ENCODE peak calls at places on chromosome 19, in eight cellular contexts. One of them, this sample, is unnamed.
A peak's percentile ranks its signal among the peaks of the same experiment; 100 is the strongest.

GRCh38 chr19:11061951-11062350 is 27.3 kb upstream of the LDLR start:
- DNase-seq in fibroblast of lung: no peak
- DNase-seq in astrocyte of the cerebellum: no peak
- DNase-seq in fibroblast of the aortic adventitia: no peak
- DNase-seq in choroid plexus epithelial cell: no peak
- DNase-seq in breast epithelium: no peak
- DNase-seq in H1: no peak
- DNase-seq in foreskin fibroblast: no peak
- DNase-seq in this sample: no peak

GRCh38 chr19:40223135-40223822 is 3.2 kb downstream of the CCNP start:
- DNase-seq in breast epithelium: no peak
- DNase-seq in choroid plexus epithelial cell: no peak
- DNase-seq in foreskin fibroblast: no peak
- DNase-seq in fibroblast of lung: no peak
- DNase-seq in fibroblast of the aortic adventitia: no peak
- DNase-seq in H1: peak; percentile 85
- DNase-seq in astrocyte of the cerebellum: no peak
- DNase-seq in this sample: no peak

GRCh38 chr19:23070353-23070781 is 46.5 kb upstream of the ZNF730 start:
- DNase-seq in choroid plexus epithelial cell: peak; percentile 76
- DNase-seq in breast epithelium: peak; percentile 28
- DNase-seq in astrocyte of the cerebellum: no peak
- DNase-seq in H1: peak; percentile 51
- DNase-seq in foreskin fibroblast: peak; percentile 68
- DNase-seq in fibroblast of lung: peak; percentile 54
- DNase-seq in fibroblast of the aortic adventitia: peak; percentile 22
- DNase-seq in this sample: no peak

GRCh38 chr19:41306394-41306793 is 3.6 kb upstream of the CCDC97 start:
- DNase-seq in astrocyte of the cerebellum: no peak
- DNase-seq in H1: no peak
- DNase-seq in foreskin fibroblast: no peak
- DNase-seq in fibroblast of the aortic adventitia: no peak
- DNase-seq in breast epithelium: no peak
- DNase-seq in fibroblast of lung: no peak
- DNase-seq in choroid plexus epithelial cell: no peak
- DNase-seq in this sample: no peak

GRCh38 chr19:35592226-35592625 is 6.3 kb downstream of the PMIS2 start:
- DNase-seq in fibroblast of the aortic adventitia: peak; percentile 65
- DNase-seq in H1: peak; percentile 15
- DNase-seq in foreskin fibroblast: peak; percentile 58
- DNase-seq in breast epithelium: no peak
- DNase-seq in astrocyte of the cerebellum: no peak
- DNase-seq in choroid plexus epithelial cell: peak; percentile 72
- DNase-seq in fibroblast of lung: peak; percentile 62
- DNase-seq in this sample: peak; percentile 8

GRCh38 chr19:36379510-36379819 is 464 bp upstream of the ZFP14 start:
- DNase-seq in fibroblast of the aortic adventitia: no peak
- DNase-seq in fibroblast of lung: no peak
- DNase-seq in astrocyte of the cerebellum: no peak
- DNase-seq in foreskin fibroblast: no peak
- DNase-seq in choroid plexus epithelial cell: no peak
- DNase-seq in breast epithelium: no peak
- DNase-seq in H1: no peak
- DNase-seq in this sample: no peak

GRCh38 chr19:38723606-38724379 is 20.5 kb downstream of the CAPN12 start:
- DNase-seq in fibroblast of lung: no peak
- DNase-seq in choroid plexus epithelial cell: no peak
- DNase-seq in H1: no peak
- DNase-seq in foreskin fibroblast: no peak
- DNase-seq in fibroblast of the aortic adventitia: no peak
- DNase-seq in breast epithelium: no peak
- DNase-seq in astrocyte of the cerebellum: no peak
- DNase-seq in this sample: no peak

GRCh38 chr19:32708457-32708856 is 11.1 kb upstream of the TDRD12 start:
- DNase-seq in fibroblast of lung: no peak
- DNase-seq in breast epithelium: no peak
- DNase-seq in fibroblast of the aortic adventitia: no peak
- DNase-seq in H1: no peak
- DNase-seq in choroid plexus epithelial cell: peak; percentile 9
- DNase-seq in foreskin fibroblast: no peak
- DNase-seq in astrocyte of the cerebellum: no peak
- DNase-seq in this sample: no peak

GRCh38 chr19:42229855-42230331 is 9.8 kb downstream of the ZNF526 start:
- DNase-seq in fibroblast of the aortic adventitia: no peak
- DNase-seq in breast epithelium: no peak
- DNase-seq in astrocyte of the cerebellum: no peak
- DNase-seq in fibroblast of lung: no peak
- DNase-seq in H1: no peak
- DNase-seq in choroid plexus epithelial cell: peak; percentile 13
- DNase-seq in foreskin fibroblast: peak; percentile 86
- DNase-seq in this sample: no peak

GRCh38 chr19:10617409-10618121 is 7.8 kb upstream of the SLC44A2 start:
- DNase-seq in breast epithelium: peak; percentile 57
- DNase-seq in choroid plexus epithelial cell: peak; percentile 55
- DNase-seq in H1: no peak
- DNase-seq in foreskin fibroblast: peak; percentile 62
- DNase-seq in fibroblast of lung: peak; percentile 34
- DNase-seq in fibroblast of the aortic adventitia: peak; percentile 86
- DNase-seq in astrocyte of the cerebellum: no peak
- DNase-seq in this sample: no peak

GRCh38 chr19:6378498-6378897 is 2.8 kb upstream of the PSPN start:
- DNase-seq in fibroblast of lung: no peak
- DNase-seq in H1: no peak
- DNase-seq in foreskin fibroblast: no peak
- DNase-seq in fibroblast of the aortic adventitia: no peak
- DNase-seq in astrocyte of the cerebellum: no peak
- DNase-seq in choroid plexus epithelial cell: no peak
- DNase-seq in breast epithelium: no peak
- DNase-seq in this sample: no peak

GRCh38 chr19:43425567-43426392 is 11.1 kb downstream of the TEX101 start:
- DNase-seq in choroid plexus epithelial cell: peak; percentile 46
- DNase-seq in fibroblast of the aortic adventitia: peak; percentile 43
- DNase-seq in foreskin fibroblast: peak; percentile 37
- DNase-seq in astrocyte of the cerebellum: no peak
- DNase-seq in breast epithelium: no peak
- DNase-seq in fibroblast of lung: peak; percentile 19
- DNase-seq in H1: no peak
- DNase-seq in this sample: peak; percentile 64

GRCh38 chr19:13057147-13057572 is 45.5 kb downstream of the LYL1 start:
- DNase-seq in foreskin fibroblast: no peak
- DNase-seq in astrocyte of the cerebellum: no peak
- DNase-seq in fibroblast of the aortic adventitia: no peak
- DNase-seq in fibroblast of lung: no peak
- DNase-seq in choroid plexus epithelial cell: no peak
- DNase-seq in H1: no peak
- DNase-seq in breast epithelium: no peak
- DNase-seq in this sample: no peak

GRCh38 chr19:54882758-54883157 is 8.7 kb downstream of the FCAR start:
- DNase-seq in breast epithelium: no peak
- DNase-seq in fibroblast of lung: no peak
- DNase-seq in astrocyte of the cerebellum: no peak
- DNase-seq in foreskin fibroblast: no peak
- DNase-seq in choroid plexus epithelial cell: peak; percentile 2
- DNase-seq in H1: no peak
- DNase-seq in fibroblast of the aortic adventitia: no peak
- DNase-seq in this sample: no peak

GRCh38 chr19:46639356-46640061 is 3.5 kb upstream of the GNG8 start:
- DNase-seq in astrocyte of the cerebellum: no peak
- DNase-seq in foreskin fibroblast: peak; percentile 89
- DNase-seq in fibroblast of the aortic adventitia: peak; percentile 87
- DNase-seq in choroid plexus epithelial cell: peak; percentile 52
- DNase-seq in breast epithelium: no peak
- DNase-seq in H1: no peak
- DNase-seq in fibroblast of lung: peak; percentile 65
- DNase-seq in this sample: no peak

GRCh38 chr19:35360880-35361420 is 2.7 kb downstream of the FFAR3 start:
- DNase-seq in astrocyte of the cerebellum: no peak
- DNase-seq in fibroblast of lung: no peak
- DNase-seq in H1: no peak
- DNase-seq in choroid plexus epithelial cell: no peak
- DNase-seq in breast epithelium: no peak
- DNase-seq in foreskin fibroblast: no peak
- DNase-seq in fibroblast of the aortic adventitia: no peak
- DNase-seq in this sample: no peak

GRCh38 chr19:7505288-7505681 is 10.6 kb upstream of the ZNF358 start:
- DNase-seq in fibroblast of the aortic adventitia: no peak
- DNase-seq in choroid plexus epithelial cell: no peak
- DNase-seq in astrocyte of the cerebellum: no peak
- DNase-seq in fibroblast of lung: no peak
- DNase-seq in breast epithelium: no peak
- DNase-seq in H1: no peak
- DNase-seq in foreskin fibroblast: no peak
- DNase-seq in this sample: no peak

GRCh38 chr19:45524575-45525129 is 17.4 kb downstream of the VASP start:
- DNase-seq in foreskin fibroblast: no peak
- DNase-seq in choroid plexus epithelial cell: no peak
- DNase-seq in astrocyte of the cerebellum: no peak
- DNase-seq in fibroblast of lung: no peak
- DNase-seq in fibroblast of the aortic adventitia: no peak
- DNase-seq in breast epithelium: no peak
- DNase-seq in H1: no peak
- DNase-seq in this sample: no peak

DNA sequence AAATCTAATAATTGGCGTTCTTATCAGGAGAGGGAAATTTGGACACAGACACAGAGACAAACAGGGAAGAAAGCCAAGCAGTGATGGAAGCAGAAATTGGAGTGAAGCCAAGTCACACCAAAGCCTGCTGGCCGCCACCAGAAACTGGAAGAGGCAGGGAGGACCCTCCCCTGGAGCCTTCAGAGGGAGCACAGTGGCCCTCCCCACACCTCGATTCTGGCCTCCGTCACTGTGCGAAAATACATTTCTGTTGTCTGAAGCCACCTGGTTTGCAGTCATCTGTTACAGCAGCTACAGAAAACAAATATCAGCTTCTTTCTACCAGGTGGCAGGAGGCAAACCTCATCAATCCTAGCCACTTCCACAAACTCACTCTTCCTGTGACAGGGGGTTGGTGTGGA is 8.3 kb upstream of the TLE6 start:
- DNase-seq in breast epithelium: no peak
- DNase-seq in foreskin fibroblast: peak; percentile 29
- DNase-seq in choroid plexus epithelial cell: peak; percentile 44
- DNase-seq in fibroblast of the aortic adventitia: peak; percentile 69
- DNase-seq in H1: no peak
- DNase-seq in fibroblast of lung: peak; percentile 65
- DNase-seq in astrocyte of the cerebellum: no peak
- DNase-seq in this sample: no peak
- TF ChIP-seq CTCF in breast epithelium: no peak
- TF ChIP-seq CTCF in foreskin fibroblast: no peak
- TF ChIP-seq CTCF in choroid plexus epithelial cell: no peak
- TF ChIP-seq CTCF in fibroblast of the aortic adventitia: no peak
- TF ChIP-seq CTCF in H1: no peak
- TF ChIP-seq CTCF in fibroblast of lung: no peak
- TF ChIP-seq CTCF in astrocyte of the cerebellum: no peak
- TF ChIP-seq CTCF in this sample: no peak

DNA sequence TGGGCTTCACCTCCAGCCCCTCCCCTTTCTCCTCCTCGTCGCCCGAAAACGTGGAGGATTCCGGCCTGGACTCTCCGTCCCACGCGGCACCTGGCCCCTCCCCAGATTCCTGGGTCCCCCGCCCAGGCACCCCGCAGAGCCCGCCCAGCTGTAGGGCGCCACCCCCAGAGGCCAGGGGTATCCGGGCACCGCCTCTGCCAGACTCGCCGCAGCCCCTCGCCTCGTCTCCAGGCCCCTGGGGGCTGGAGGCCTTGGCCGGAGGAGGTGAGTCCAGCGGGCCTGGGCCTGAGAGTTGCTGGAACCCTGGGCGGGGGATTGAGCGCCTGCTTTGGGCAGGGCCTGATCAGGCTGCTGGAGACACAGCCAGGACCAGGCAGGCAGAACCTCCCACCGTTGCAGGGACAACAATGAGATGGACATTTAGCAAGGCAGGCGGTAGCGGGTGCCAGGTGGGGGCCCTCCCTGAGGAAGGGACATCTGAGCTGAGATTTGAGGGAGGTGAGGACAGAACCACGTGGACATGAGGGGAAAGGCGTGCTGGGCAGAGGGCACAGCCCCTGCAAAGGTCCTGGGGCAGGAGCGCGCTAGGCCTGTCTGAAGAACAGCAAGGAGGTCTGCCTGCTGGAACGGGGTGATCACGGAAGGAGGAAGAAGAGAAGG is 16.2 kb upstream of the B3GNT3 start:
- DNase-seq in fibroblast of the aortic adventitia: no peak
- DNase-seq in choroid plexus epithelial cell: no peak
- DNase-seq in astrocyte of the cerebellum: no peak
- DNase-seq in fibroblast of lung: no peak
- DNase-seq in breast epithelium: no peak
- DNase-seq in H1: no peak
- DNase-seq in foreskin fibroblast: no peak
- DNase-seq in this sample: no peak
- H3K4me3 ChIP-seq in fibroblast of the aortic adventitia: no peak overlapping the region
- H3K4me3 ChIP-seq in choroid plexus epithelial cell: peak overlapping the region; percentile 39
- H3K4me3 ChIP-seq in astrocyte of the cerebellum: no peak overlapping the region
- H3K4me3 ChIP-seq in fibroblast of lung: no peak overlapping the region
- H3K4me3 ChIP-seq in breast epithelium: peak overlapping the region; percentile 7
- H3K4me3 ChIP-seq in H1: peak overlapping the region; percentile 62
- H3K4me3 ChIP-seq in foreskin fibroblast: peak overlapping the region; percentile 22
- H3K4me3 ChIP-seq in this sample: no peak overlapping the region

GRCh38 chr19:19204181-19204580 is 967 bp upstream of the NR2C2AP start:
- DNase-seq in fibroblast of lung: no peak
- DNase-seq in H1: no peak
- DNase-seq in choroid plexus epithelial cell: no peak
- DNase-seq in foreskin fibroblast: no peak
- DNase-seq in breast epithelium: no peak
- DNase-seq in astrocyte of the cerebellum: no peak
- DNase-seq in fibroblast of the aortic adventitia: no peak
- DNase-seq in this sample: no peak
- TF ChIP-seq CTCF in fibroblast of lung: no peak
- TF ChIP-seq CTCF in H1: no peak
- TF ChIP-seq CTCF in choroid plexus epithelial cell: no peak
- TF ChIP-seq CTCF in foreskin fibroblast: no peak
- TF ChIP-seq CTCF in breast epithelium: no peak
- TF ChIP-seq CTCF in astrocyte of the cerebellum: no peak
- TF ChIP-seq CTCF in fibroblast of the aortic adventitia: no peak
- TF ChIP-seq CTCF in this sample: no peak

DNA sequence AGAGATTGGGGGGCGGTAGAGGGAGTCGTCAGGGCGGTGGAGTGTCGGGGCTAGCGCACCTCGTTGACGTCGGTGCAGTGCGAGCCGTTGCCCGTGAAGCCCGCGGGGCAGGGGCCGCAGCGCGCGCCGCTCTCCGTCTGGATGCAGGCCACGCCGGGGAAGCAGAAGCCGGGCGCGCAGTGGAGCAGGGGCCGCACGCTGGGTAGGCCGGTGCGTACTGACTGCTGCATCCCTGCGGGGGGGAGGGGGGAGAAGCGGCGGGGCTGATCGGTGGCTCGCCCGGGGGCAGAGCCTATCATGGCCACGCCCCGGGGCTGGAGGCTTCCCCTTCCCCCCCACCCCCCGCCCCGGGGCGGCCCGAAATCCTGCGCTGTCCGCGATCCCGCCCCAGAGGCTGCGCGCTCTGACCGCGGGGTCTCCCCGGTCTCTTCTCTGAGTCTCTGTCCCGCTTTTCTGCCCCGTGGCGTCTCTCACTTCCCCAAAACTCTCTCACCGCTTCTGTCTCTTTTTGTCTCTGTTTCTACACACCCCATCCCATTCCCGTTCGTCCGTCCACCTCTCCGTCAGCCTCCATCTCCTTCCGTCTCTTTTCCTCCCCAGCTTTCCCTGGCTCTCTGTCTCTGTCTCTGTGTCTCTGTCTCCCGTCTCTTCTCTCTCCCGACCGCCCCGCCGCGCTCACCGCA is 1.1 kb downstream of the COMP start:
- DNase-seq in choroid plexus epithelial cell: peak; percentile 17
- DNase-seq in H1: peak; percentile 27
- DNase-seq in foreskin fibroblast: peak; percentile 57
- DNase-seq in fibroblast of the aortic adventitia: no peak
- DNase-seq in astrocyte of the cerebellum: no peak
- DNase-seq in breast epithelium: no peak
- DNase-seq in fibroblast of lung: no peak
- DNase-seq in this sample: no peak
- H3K4me3 ChIP-seq in choroid plexus epithelial cell: no peak overlapping the region
- H3K4me3 ChIP-seq in H1: peak overlapping the region; percentile 39
- H3K4me3 ChIP-seq in foreskin fibroblast: peak overlapping the region; percentile 15
- H3K4me3 ChIP-seq in fibroblast of the aortic adventitia: peak overlapping the region; percentile 31
- H3K4me3 ChIP-seq in astrocyte of the cerebellum: no peak overlapping the region
- H3K4me3 ChIP-seq in breast epithelium: peak overlapping the region; percentile 40
- H3K4me3 ChIP-seq in fibroblast of lung: no peak overlapping the region
- H3K4me3 ChIP-seq in this sample: peak overlapping the region; percentile 18

This sample was measured in LNCaP clone FGC.